ENCODE peak calls at places on chromosomes 5 and 9, in seven cellular contexts. X is frontal cortex, N is endothelial cell, M is left ventricle myocardium inferior, O is GM12891, H is astrocyte of the cerebellum, J is MCF 10A. E is an unnamed sample.

GRCh38 chr5:10652606-10653005 is 88.7 kb downstream of the ANKRD33B start:
- DNase-seq in X (no peak), N (no peak), M (no peak), O (no peak), H (no peak), J (no peak), E (no peak)

GRCh38 chr5:132479073-132479811 is 11.3 kb downstream of the IRF1 start:
- DNase-seq in X (no peak), N (no peak), M (no peak), O (no peak), H (no peak), J (no peak), E (no peak)

GRCh38 chr9:20775683-20776082 is 91.6 kb downstream of the FOCAD start:
- DNase-seq in X (no peak), N (no peak), M (no peak), O (no peak), H (no peak), J (no peak), E (no peak)

GRCh38 chr9:99253772-99254431 is 31.8 kb downstream of the SEC61B start:
- DNase-seq in X (peak), N (no peak), M (no peak), O (peak), H (no peak), J (peak), E (no peak)

GRCh38 chr5:74934949-74935751 is 69.0 kb upstream of the FAM169A start:
- DNase-seq in X (no peak), N (peak), M (no peak), O (no peak), H (peak), J (peak), E (no peak)

GRCh38 chr5:9156282-9156681 is 389.6 kb downstream of the SEMA5A start:
- DNase-seq in X (no peak), N (peak), M (no peak), O (peak), H (no peak), J (peak), E (no peak)

GRCh38 chr5:108093186-108093585 is 288.7 kb downstream of the FBXL17 start:
- DNase-seq in X (no peak), N (no peak), M (no peak), O (no peak), H (no peak), J (peak), E (no peak)

GRCh38 chr9:110207071-110207923 is 662 bp downstream of the C9orf152 start:
- DNase-seq in X (no peak), N (no peak), M (no peak), O (no peak), H (no peak), J (no peak), E (no peak)

GRCh38 chr9:80560976-80561375 is 989.2 kb downstream of the TLE4 start:
- DNase-seq in X (no peak), N (no peak), M (no peak), O (no peak), H (no peak), J (peak), E (no peak)

GRCh38 chr5:673837-674629 is 19.1 kb downstream of the TPPP start:
- DNase-seq in X (no peak), N (no peak), M (peak), O (no peak), H (no peak), J (no peak), E (no peak)

GRCh38 chr9:4666042-4666699 is at the start of gene SPATA6L:
- DNase-seq in X (peak), N (peak), M (peak), O (no peak), H (no peak), J (peak), E (no peak)

GRCh38 chr9:2718001-2718697 is 839 bp downstream of the KCNV2 start:
- DNase-seq in X (no peak), N (no peak), M (no peak), O (no peak), H (no peak), J (no peak), E (no peak)

GRCh38 chr5:176410486-176411180 is 5.7 kb downstream of the CLTB start:
- DNase-seq in X (no peak), N (no peak), M (no peak), O (no peak), H (no peak), J (peak), E (no peak)

E was measured in NCI-H1048.